ENCODE peak calls at places on chromosomes 3 and 15, in five cellular contexts. L is neural progenitor cell, M is H9, J is Caco-2, F is glutamatergic neuron. K is an unnamed sample.

GRCh38 chr3:45166283-45166879 is 20.2 kb upstream of the CDCP1 start:
- DNase-seq in L (no peak), M (no peak), J (no peak), F (no peak), K (no peak)

GRCh38 chr3:157533298-157533870 is 30.2 kb upstream of the VEPH1 start:
- DNase-seq in L (no peak), M (no peak), J (no peak), F (no peak), K (no peak)

GRCh38 chr3:64225695-64226499 is 631 bp upstream of the PRICKLE2 start:
- DNase-seq in L (no peak), M (no peak), J (no peak), F (no peak), K (no peak)

GRCh38 chr3:118808743-118809142 is 225.9 kb downstream of the IGSF11 start:
- DNase-seq in L (peak), M (no peak), J (peak), F (no peak), K (no peak)

GRCh38 chr3:107574650-107575049 is 51.9 kb downstream of the BBX start:
- DNase-seq in L (peak), M (no peak), J (peak), F (no peak), K (no peak)

GRCh38 chr3:14117468-14118399 is 6.9 kb downstream of the CHCHD4 start:
- DNase-seq in L (no peak), M (no peak), J (no peak), F (no peak), K (peak)

GRCh38 chr3:101725192-101725889 is 927 bp downstream of the CEP97 start:
- DNase-seq in L (peak), M (peak), J (peak), F (peak), K (peak)

GRCh38 chr3:58824285-58824684 is 157.7 kb upstream of the FAM3D start:
- DNase-seq in L (peak), M (peak), J (peak), F (peak), K (peak)

GRCh38 chr3:23567917-23568316 is 237.8 kb upstream of the UBE2E1 start:
- DNase-seq in L (no peak), M (no peak), J (no peak), F (no peak), K (no peak)

GRCh38 chr3:184786271-184787010 is 25.5 kb upstream of the VPS8 start:
- DNase-seq in L (no peak), M (no peak), J (no peak), F (no peak), K (no peak)

GRCh38 chr3:47004369-47005211 is 25.1 kb downstream of the NBEAL2 start:
- DNase-seq in L (no peak), M (no peak), J (no peak), F (no peak), K (no peak)

GRCh38 chr3:127652246-127652995 is 20.3 kb upstream of the ABTB1 start:
- DNase-seq in L (peak), M (peak), J (peak), F (peak), K (no peak)

GRCh38 chr15:50627351-50628055 is 59.1 kb downstream of the TRPM7 start:
- DNase-seq in L (no peak), M (no peak), J (peak), F (no peak), K (no peak)

GRCh38 chr15:55829826-55830225 is 86.9 kb upstream of the PRTG start:
- DNase-seq in L (no peak), M (no peak), J (no peak), F (no peak), K (no peak)

GRCh38 chr3:187551419-187551818 is 118.8 kb downstream of the SST start:
- DNase-seq in L (no peak), M (no peak), J (no peak), F (no peak), K (no peak)

GRCh38 chr3:65042675-65043074 is 354.9 kb upstream of the ADAMTS9 start:
- DNase-seq in L (no peak), M (no peak), J (no peak), F (no peak), K (no peak)

GRCh38 chr3:185308126-185308754 is 54.4 kb upstream of the EHHADH start:
- DNase-seq in L (peak), M (peak), J (peak), F (peak), K (peak)

GRCh38 chr3:165895919-165896318 is 58.7 kb upstream of the BCHE start:
- DNase-seq in L (peak), M (peak), J (peak), F (peak), K (no peak)

GRCh38 chr15:95760508-95760907 is 570.0 kb upstream of the NR2F2 start:
- DNase-seq in L (peak), M (peak), J (peak), F (peak), K (no peak)

GRCh38 chr3:162769559-162769958 is 1273.0 kb downstream of the OTOL1 start:
- DNase-seq in L (no peak), M (no peak), J (no peak), F (no peak), K (no peak)

GRCh38 chr15:62021991-62022600 is 38.2 kb downstream of the VPS13C start:
- DNase-seq in L (peak), M (no peak), J (peak), F (no peak), K (no peak)

GRCh38 chr15:88106063-88106462 is 150.5 kb downstream of the NTRK3 start:
- DNase-seq in L (no peak), M (no peak), J (no peak), F (no peak), K (no peak)

GRCh38 chr3:43932921-43933320 is 242.2 kb downstream of the ABHD5 start:
- DNase-seq in L (no peak), M (no peak), J (no peak), F (no peak), K (no peak)

GRCh38 chr3:190671658-190672057 is 157.8 kb downstream of the IL1RAP start:
- DNase-seq in L (no peak), M (no peak), J (no peak), F (no peak), K (no peak)

GRCh38 chr3:190003730-190004129 is 117.0 kb downstream of the P3H2 start:
- DNase-seq in L (no peak), M (no peak), J (no peak), F (no peak), K (no peak)

GRCh38 chr3:193902557-193903256 is 233.2 kb upstream of the HES1 start:
- DNase-seq in L (peak), M (no peak), J (no peak), F (no peak), K (no peak)

GRCh38 chr15:27989838-27990237 is 109.3 kb downstream of the OCA2 start:
- DNase-seq in L (no peak), M (no peak), J (no peak), F (no peak), K (no peak)

GRCh38 chr3:189967254-189967865 is 153.3 kb downstream of the P3H2 start:
- DNase-seq in L (peak), M (no peak), J (peak), F (no peak), K (no peak)

GRCh38 chr15:89401636-89402252 is 67.1 kb upstream of the POLG start:
- DNase-seq in L (no peak), M (no peak), J (no peak), F (no peak), K (no peak)

GRCh38 chr3:40615916-40616315 is 91.2 kb downstream of the ZNF621 start:
- DNase-seq in L (peak), M (no peak), J (no peak), F (no peak), K (no peak)

GRCh38 chr3:141959921-141960554 is 83.6 kb downstream of the ATP1B3 start:
- DNase-seq in L (no peak), M (no peak), J (no peak), F (no peak), K (no peak)

GRCh38 chr3:197787412-197787811 is 3.6 kb upstream of the LRCH3 start:
- DNase-seq in L (no peak), M (no peak), J (peak), F (no peak), K (no peak)

GRCh38 chr3:192929755-192930491 is 12.3 kb upstream of the MB21D2 start:
- DNase-seq in L (no peak), M (no peak), J (no peak), F (no peak), K (no peak)

GRCh38 chr3:16515885-16516420 is 2.5 kb upstream of the RFTN1 start:
- DNase-seq in L (no peak), M (no peak), J (no peak), F (peak), K (no peak)

GRCh38 chr15:96325579-96326331 is 4.7 kb upstream of the NR2F2 start:
- DNase-seq in L (peak), M (no peak), J (peak), F (no peak), K (no peak)

GRCh38 chr15:41860049-41860828 is 21.6 kb downstream of the PLA2G4B start:
- DNase-seq in L (peak), M (no peak), J (no peak), F (no peak), K (no peak)

GRCh38 chr3:113038326-113038725 is 47.5 kb downstream of the GTPBP8 start:
- DNase-seq in L (no peak), M (no peak), J (no peak), F (no peak), K (no peak)

GRCh38 chr3:55633333-55633732 is 146.2 kb upstream of the WNT5A start:
- DNase-seq in L (no peak), M (no peak), J (no peak), F (no peak), K (no peak)
- TF ChIP-seq CTCF in L (no peak), M (peak), J (no peak), F (no peak), K (no peak)

DNA sequence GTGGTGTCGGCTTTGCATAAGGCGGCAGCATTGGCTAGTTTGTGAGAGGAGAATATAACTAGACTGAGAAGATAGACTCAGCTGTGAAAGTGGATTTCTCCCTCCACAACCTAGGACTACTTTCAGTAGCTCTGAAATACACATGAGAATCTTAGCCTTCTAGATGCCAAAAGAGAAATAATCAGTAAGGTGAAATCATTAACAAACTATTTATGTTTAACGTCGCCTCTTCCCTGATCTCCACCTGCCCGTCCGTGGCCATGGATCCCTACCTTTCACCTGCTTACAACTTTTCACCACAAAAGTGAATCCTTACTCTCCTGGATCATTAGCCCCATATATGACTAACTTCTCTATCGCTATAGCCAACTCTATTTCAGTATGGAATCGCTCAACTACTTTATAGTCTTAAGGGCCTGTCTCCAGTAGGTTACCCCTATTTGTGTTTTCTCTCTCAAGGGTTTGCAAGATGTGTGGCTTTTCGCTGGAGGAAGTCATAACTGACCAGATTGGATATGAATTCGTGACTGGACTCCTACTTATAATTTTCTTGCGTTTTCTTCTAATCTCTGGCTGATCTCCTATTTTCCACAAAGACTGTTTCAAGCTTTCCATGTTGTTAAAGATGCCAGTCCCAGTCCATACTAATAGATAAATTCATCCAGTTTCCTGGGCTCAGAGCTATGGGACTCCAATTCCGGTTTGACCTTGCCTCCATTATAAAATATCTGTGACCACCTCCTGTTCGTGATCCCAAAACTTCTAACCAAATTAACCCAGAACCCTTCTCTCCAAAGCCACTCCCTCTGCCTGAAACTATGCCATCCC is 1.1 kb upstream of the STAG1 start:
- DNase-seq in L (no peak), M (no peak), J (no peak), F (no peak), K (no peak)
- TF ChIP-seq CTCF in L (no peak), M (no peak), J (peak), F (no peak), K (no peak)

DNA sequence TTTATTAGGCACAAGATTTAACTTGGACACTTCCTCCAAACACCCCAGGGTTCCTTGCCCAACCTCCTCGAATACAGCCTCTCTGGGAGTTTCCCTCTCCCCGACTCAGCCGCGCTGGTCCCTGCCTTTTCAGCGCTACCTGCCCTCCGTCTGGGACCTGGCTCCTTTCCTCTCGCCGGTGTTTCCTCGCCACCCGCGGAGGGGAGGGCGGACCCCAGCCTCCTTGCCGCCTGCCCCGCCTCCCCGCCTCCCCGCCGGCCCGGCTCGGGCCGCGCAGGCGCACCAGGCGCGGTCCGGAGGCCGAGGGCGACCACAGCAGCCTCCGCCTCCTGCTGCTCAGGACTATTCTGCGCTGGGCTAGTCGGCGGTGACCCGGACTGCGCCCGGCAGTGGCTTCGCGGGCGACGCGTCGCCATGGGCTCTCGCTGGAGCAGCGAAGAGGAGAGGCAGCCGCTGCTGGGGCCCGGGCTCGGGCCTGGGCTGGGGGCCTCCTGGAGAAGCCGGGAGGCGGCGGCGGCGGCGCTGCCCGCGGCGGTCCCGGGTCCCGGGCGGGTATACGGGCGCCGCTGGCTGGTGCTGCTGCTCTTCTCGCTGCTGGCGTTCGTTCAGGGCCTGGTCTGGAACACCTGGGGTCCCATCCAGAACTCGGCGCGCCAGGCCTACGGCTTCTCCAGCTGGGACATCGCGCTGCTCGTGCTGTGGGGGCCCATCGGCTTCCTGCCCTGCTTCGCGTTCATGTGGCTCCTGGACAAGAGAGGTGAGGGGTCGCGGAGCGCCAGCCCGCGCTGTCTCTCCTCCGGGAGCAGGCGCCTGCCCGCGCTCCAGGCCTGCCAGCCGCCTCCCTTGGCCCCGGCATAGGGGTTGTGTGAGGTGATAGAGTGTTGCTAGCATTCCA is at the start of gene SLC49A4:
- DNase-seq in L (peak), M (peak), J (peak), F (peak), K (peak)
- TF ChIP-seq CTCF in L (no peak), M (no peak), J (no peak), F (no peak), K (no peak)

GRCh38 chr3:53230789-53231188 is 25.0 kb downstream of the TKT start:
- DNase-seq in L (no peak), M (peak), J (no peak), F (no peak), K (no peak)

GRCh38 chr3:53232641-53233377 is 23.0 kb downstream of the TKT start:
- DNase-seq in L (no peak), M (no peak), J (no peak), F (no peak), K (no peak)

GRCh38 chr3:53230041-53230621 is 25.7 kb downstream of the TKT start:
- DNase-seq in L (no peak), M (peak), J (peak), F (no peak), K (no peak)

GRCh38 chr3:53229606-53230005 is 26.2 kb downstream of the TKT start:
- DNase-seq in L (no peak), M (no peak), J (no peak), F (no peak), K (no peak)

GRCh38 chr3:53231532-53232511 is 24.0 kb downstream of the TKT start:
- DNase-seq in L (no peak), M (no peak), J (no peak), F (no peak), K (no peak)
- TF ChIP-seq CTCF in L (peak), M (peak), J (no peak), F (no peak), K (no peak)

GRCh38 chr3:9820944-9821343 is 10.9 kb downstream of the TTLL3 start:
- DNase-seq in L (peak), M (peak), J (peak), F (no peak), K (no peak)
- TF ChIP-seq CTCF in L (peak), M (peak), J (peak), F (peak), K (no peak)

DNA sequence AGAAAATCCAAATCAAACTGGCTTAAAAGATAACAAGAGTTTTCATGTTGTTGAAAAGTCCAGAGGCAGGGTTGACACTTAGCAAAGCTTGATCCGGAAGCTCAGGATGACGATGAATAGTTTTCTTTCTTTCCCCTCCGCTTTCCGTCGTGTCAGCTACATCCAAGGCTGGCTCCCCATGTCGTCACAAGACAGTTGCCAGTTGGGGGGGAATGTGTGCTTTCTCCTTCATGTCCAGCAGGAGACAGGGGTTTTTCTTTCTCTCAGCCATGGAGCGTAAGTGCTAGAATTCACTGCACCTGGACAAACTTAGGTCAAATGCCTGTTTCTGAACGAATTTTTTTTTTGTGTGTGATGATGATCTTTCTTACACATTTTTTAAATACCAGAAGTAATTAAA is 273.8 kb upstream of the RGMA start:
- DNase-seq in L (peak), M (peak), J (no peak), F (peak), K (no peak)
- TF ChIP-seq CTCF in L (peak), M (no peak), J (no peak), F (no peak), K (no peak)

DNA sequence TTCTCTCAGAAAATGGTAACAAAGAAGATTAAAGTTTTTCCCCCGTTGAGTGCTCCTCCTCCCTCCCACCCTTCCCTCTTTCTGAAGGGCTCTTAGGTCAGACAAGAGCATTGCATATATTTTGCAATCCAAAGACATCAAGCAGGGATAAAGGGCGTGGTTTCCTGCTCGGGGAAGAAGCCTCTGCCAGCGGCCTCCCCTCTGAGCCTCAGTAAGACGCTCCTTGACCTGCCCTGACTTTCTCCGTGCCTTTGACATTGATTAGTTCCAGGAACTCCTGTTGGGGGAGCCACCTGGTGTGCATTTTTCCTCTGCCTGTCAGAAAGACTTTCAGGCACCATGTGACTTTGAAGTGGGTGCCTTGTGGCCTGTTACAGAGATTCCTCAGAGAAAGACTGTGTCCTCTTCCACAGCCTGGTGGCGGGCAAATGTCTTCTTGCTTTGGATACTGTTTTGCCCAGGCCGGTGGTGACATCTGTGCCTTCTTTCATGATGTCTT is 87.2 kb upstream of the TBL1XR1 start:
- DNase-seq in L (peak), M (peak), J (peak), F (no peak), K (no peak)
- TF ChIP-seq CTCF in L (no peak), M (peak), J (no peak), F (no peak), K (no peak)